ENCODE peak calls at places on chromosomes 5 and 9, in seven cellular contexts. One of them, this sample, is unnamed.

GRCh38 chr9:38067892-38068615 is 973 bp downstream of the SHB start:
- DNase-seq in caudate nucleus: no peak
- DNase-seq in RPMI7951: no peak
- DNase-seq in T-helper 1 cell: peak
- DNase-seq in neural crest cell: peak
- DNase-seq in cortex of kidney: no peak
- DNase-seq in foreskin melanocyte: no peak
- DNase-seq in this sample: no peak

GRCh38 chr5:126043684-126044083 is 379.5 kb upstream of the GRAMD2B start:
- DNase-seq in caudate nucleus: no peak
- DNase-seq in RPMI7951: no peak
- DNase-seq in T-helper 1 cell: no peak
- DNase-seq in neural crest cell: no peak
- DNase-seq in cortex of kidney: no peak
- DNase-seq in foreskin melanocyte: no peak
- DNase-seq in this sample: no peak

GRCh38 chr9:38022995-38023394 is 46.0 kb downstream of the SHB start:
- DNase-seq in caudate nucleus: peak
- DNase-seq in RPMI7951: no peak
- DNase-seq in T-helper 1 cell: no peak
- DNase-seq in neural crest cell: no peak
- DNase-seq in cortex of kidney: no peak
- DNase-seq in foreskin melanocyte: no peak
- DNase-seq in this sample: peak

GRCh38 chr5:133265257-133265656 is 213.4 kb downstream of the HSPA4 start:
- DNase-seq in caudate nucleus: no peak
- DNase-seq in RPMI7951: no peak
- DNase-seq in T-helper 1 cell: no peak
- DNase-seq in neural crest cell: no peak
- DNase-seq in cortex of kidney: no peak
- DNase-seq in foreskin melanocyte: no peak
- DNase-seq in this sample: no peak

GRCh38 chr5:73370620-73371583 is 77.7 kb downstream of the FOXD1 start:
- DNase-seq in caudate nucleus: no peak
- DNase-seq in RPMI7951: peak
- DNase-seq in T-helper 1 cell: no peak
- DNase-seq in neural crest cell: no peak
- DNase-seq in cortex of kidney: no peak
- DNase-seq in foreskin melanocyte: peak
- DNase-seq in this sample: no peak

GRCh38 chr9:134208981-134209725 is 44.8 kb upstream of the RNU6ATAC start:
- DNase-seq in caudate nucleus: no peak
- DNase-seq in RPMI7951: no peak
- DNase-seq in T-helper 1 cell: no peak
- DNase-seq in neural crest cell: no peak
- DNase-seq in cortex of kidney: no peak
- DNase-seq in foreskin melanocyte: no peak
- DNase-seq in this sample: no peak

GRCh38 chr9:126613656-126614055 is at the start of gene LMX1B:
- DNase-seq in caudate nucleus: no peak
- DNase-seq in RPMI7951: peak
- DNase-seq in T-helper 1 cell: no peak
- DNase-seq in neural crest cell: no peak
- DNase-seq in cortex of kidney: no peak
- DNase-seq in foreskin melanocyte: no peak
- DNase-seq in this sample: no peak

GRCh38 chr5:1411099-1411498 is 34.1 kb downstream of the SLC6A3 start:
- DNase-seq in caudate nucleus: no peak
- DNase-seq in RPMI7951: no peak
- DNase-seq in T-helper 1 cell: no peak
- DNase-seq in neural crest cell: no peak
- DNase-seq in cortex of kidney: no peak
- DNase-seq in foreskin melanocyte: no peak
- DNase-seq in this sample: no peak

GRCh38 chr5:138960145-138960692 is 85.1 kb upstream of the LRRTM2 start:
- DNase-seq in caudate nucleus: no peak
- DNase-seq in RPMI7951: no peak
- DNase-seq in T-helper 1 cell: no peak
- DNase-seq in neural crest cell: no peak
- DNase-seq in cortex of kidney: no peak
- DNase-seq in foreskin melanocyte: no peak
- DNase-seq in this sample: peak

GRCh38 chr5:126912607-126913006 is 117.8 kb downstream of the MARCHF3 start:
- DNase-seq in caudate nucleus: no peak
- DNase-seq in RPMI7951: peak
- DNase-seq in T-helper 1 cell: no peak
- DNase-seq in neural crest cell: no peak
- DNase-seq in cortex of kidney: no peak
- DNase-seq in foreskin melanocyte: no peak
- DNase-seq in this sample: no peak

GRCh38 chr5:33300209-33300742 is 140.5 kb upstream of the TARS1 start:
- DNase-seq in caudate nucleus: no peak
- DNase-seq in RPMI7951: peak
- DNase-seq in T-helper 1 cell: no peak
- DNase-seq in neural crest cell: no peak
- DNase-seq in cortex of kidney: no peak
- DNase-seq in foreskin melanocyte: no peak
- DNase-seq in this sample: no peak

GRCh38 chr9:21993893-21994525 is at the start of gene CDKN2A:
- DNase-seq in caudate nucleus: no peak
- DNase-seq in RPMI7951: peak
- DNase-seq in T-helper 1 cell: peak
- DNase-seq in neural crest cell: no peak
- DNase-seq in cortex of kidney: no peak
- DNase-seq in foreskin melanocyte: no peak
- DNase-seq in this sample: peak

GRCh38 chr5:133904641-133905040 is 63.8 kb downstream of the C5orf15 start:
- DNase-seq in caudate nucleus: peak
- DNase-seq in RPMI7951: no peak
- DNase-seq in T-helper 1 cell: no peak
- DNase-seq in neural crest cell: no peak
- DNase-seq in cortex of kidney: no peak
- DNase-seq in foreskin melanocyte: no peak
- DNase-seq in this sample: no peak

GRCh38 chr9:38394419-38394818 is 1.9 kb downstream of the ALDH1B1 start:
- DNase-seq in caudate nucleus: no peak
- DNase-seq in RPMI7951: no peak
- DNase-seq in T-helper 1 cell: no peak
- DNase-seq in neural crest cell: no peak
- DNase-seq in cortex of kidney: no peak
- DNase-seq in foreskin melanocyte: no peak
- DNase-seq in this sample: no peak

GRCh38 chr9:133342083-133342406 is 5.9 kb downstream of the MED22 start:
- DNase-seq in caudate nucleus: no peak
- DNase-seq in RPMI7951: no peak
- DNase-seq in T-helper 1 cell: no peak
- DNase-seq in neural crest cell: no peak
- DNase-seq in cortex of kidney: no peak
- DNase-seq in foreskin melanocyte: no peak
- DNase-seq in this sample: no peak

GRCh38 chr5:652023-652515 is 39.9 kb downstream of the CEP72 start:
- DNase-seq in caudate nucleus: no peak
- DNase-seq in RPMI7951: no peak
- DNase-seq in T-helper 1 cell: no peak
- DNase-seq in neural crest cell: no peak
- DNase-seq in cortex of kidney: no peak
- DNase-seq in foreskin melanocyte: no peak
- DNase-seq in this sample: no peak

GRCh38 chr9:112890106-112891081 is at the start of gene SLC46A2:
- DNase-seq in caudate nucleus: no peak
- DNase-seq in RPMI7951: peak
- DNase-seq in T-helper 1 cell: no peak
- DNase-seq in neural crest cell: peak
- DNase-seq in cortex of kidney: no peak
- DNase-seq in foreskin melanocyte: no peak
- DNase-seq in this sample: no peak

GRCh38 chr5:29672678-29673077 is 1520.8 kb upstream of the CDH6 start:
- DNase-seq in caudate nucleus: no peak
- DNase-seq in RPMI7951: no peak
- DNase-seq in T-helper 1 cell: no peak
- DNase-seq in neural crest cell: no peak
- DNase-seq in cortex of kidney: no peak
- DNase-seq in foreskin melanocyte: no peak
- DNase-seq in this sample: no peak

GRCh38 chr9:110847661-110848060 is 179.1 kb downstream of the MUSK start:
- DNase-seq in caudate nucleus: no peak
- DNase-seq in RPMI7951: peak
- DNase-seq in T-helper 1 cell: no peak
- DNase-seq in neural crest cell: no peak
- DNase-seq in cortex of kidney: no peak
- DNase-seq in foreskin melanocyte: no peak
- DNase-seq in this sample: no peak

GRCh38 chr5:14491505-14491904 is 90.1 kb upstream of the OTULINL start:
- DNase-seq in caudate nucleus: no peak
- DNase-seq in RPMI7951: peak
- DNase-seq in T-helper 1 cell: no peak
- DNase-seq in neural crest cell: no peak
- DNase-seq in cortex of kidney: no peak
- DNase-seq in foreskin melanocyte: no peak
- DNase-seq in this sample: no peak

GRCh38 chr5:175620527-175620926 is 37.3 kb upstream of the HRH2 start:
- DNase-seq in caudate nucleus: no peak
- DNase-seq in RPMI7951: no peak
- DNase-seq in T-helper 1 cell: no peak
- DNase-seq in neural crest cell: no peak
- DNase-seq in cortex of kidney: no peak
- DNase-seq in foreskin melanocyte: no peak
- DNase-seq in this sample: no peak

GRCh38 chr9:126695186-126696090 is 81.7 kb downstream of the LMX1B start:
- DNase-seq in caudate nucleus: no peak
- DNase-seq in RPMI7951: no peak
- DNase-seq in T-helper 1 cell: no peak
- DNase-seq in neural crest cell: no peak
- DNase-seq in cortex of kidney: no peak
- DNase-seq in foreskin melanocyte: no peak
- DNase-seq in this sample: no peak

GRCh38 chr5:73450041-73450598 is 1.5 kb upstream of the FOXD1 start:
- DNase-seq in caudate nucleus: no peak
- DNase-seq in RPMI7951: no peak
- DNase-seq in T-helper 1 cell: no peak
- DNase-seq in neural crest cell: no peak
- DNase-seq in cortex of kidney: no peak
- DNase-seq in foreskin melanocyte: no peak
- DNase-seq in this sample: no peak

GRCh38 chr9:105354448-105354847 is 93.4 kb upstream of the FSD1L start:
- DNase-seq in caudate nucleus: no peak
- DNase-seq in RPMI7951: no peak
- DNase-seq in T-helper 1 cell: no peak
- DNase-seq in neural crest cell: no peak
- DNase-seq in cortex of kidney: no peak
- DNase-seq in foreskin melanocyte: no peak
- DNase-seq in this sample: no peak